ENCODE peak calls at places on chromosomes 11 and 22, in six cellular contexts. K is lower leg skin, X is IMR-90, A is breast epithelium, S is spleen, U is adrenal gland. O is an unnamed sample.

GRCh38 chr22:17513612-17514011 is 49.7 kb upstream of the SLC25A18 start:
- DNase-seq in A (no peak), S (no peak), X (no peak), U (no peak), K (no peak), O (no peak)

GRCh38 chr11:109733245-109733644 is 311.3 kb downstream of the C11orf87 start:
- DNase-seq in A (no peak), U (no peak), X (peak; percentile 52), K (no peak), S (no peak), O (no peak)

GRCh38 chr22:35170716-35171697 is 86.3 kb upstream of the HMGXB4 start:
- DNase-seq in X (no peak), S (no peak), A (no peak), K (no peak), U (no peak), O (no peak)

GRCh38 chr11:118856314-118856713 is 27.4 kb upstream of the CXCR5 start:
- DNase-seq in K (no peak), U (no peak), X (no peak), A (no peak), S (no peak), O (no peak)

GRCh38 chr22:21450320-21450831 is 16.8 kb upstream of the TMEM191C start:
- DNase-seq in U (peak; percentile 17), X (no peak), A (no peak), S (peak; percentile 43), K (peak; percentile 9), O (no peak)

GRCh38 chr22:49519117-49519737 is 308.4 kb downstream of the BRD1 start:
- DNase-seq in S (no peak), X (no peak), A (no peak), U (peak; percentile 28), K (no peak), O (no peak)

GRCh38 chr11:120272303-120272702 is 32.4 kb downstream of the POU2F3 start:
- DNase-seq in X (peak; percentile 69), U (no peak), A (no peak), K (no peak), S (no peak), O (peak; percentile 81)

GRCh38 chr11:4639931-4640330 is 2.7 kb downstream of the OR51D1 start:
- DNase-seq in A (no peak), K (no peak), S (no peak), X (no peak), U (no peak), O (no peak)

GRCh38 chr11:111540114-111540920 is at the start of gene LAYN:
- DNase-seq in S (peak; percentile 82), K (no peak), X (peak; percentile 62), U (peak; percentile 24), A (peak; percentile 55), O (peak; percentile 55)

GRCh38 chr11:134521452-134522289 is 109.6 kb upstream of the B3GAT1 start:
- DNase-seq in X (no peak), K (no peak), U (no peak), A (no peak), S (peak; percentile 51), O (no peak)

GRCh38 chr11:2759228-2760195 is 59.7 kb upstream of the KCNQ1OT1 start:
- DNase-seq in A (no peak), X (no peak), S (peak; percentile 55), U (peak; percentile 21), K (no peak), O (no peak)

GRCh38 chr11:9757809-9758675 is 94.2 kb downstream of the SWAP70 start:
- DNase-seq in U (peak; percentile 88), X (peak; percentile 72), S (peak; percentile 98), K (peak; percentile 83), A (peak; percentile 66), O (peak; percentile 86)

GRCh38 chr22:23514317-23515038 is 65.6 kb downstream of the IGLL1 start:
- DNase-seq in A (no peak), U (no peak), S (no peak), X (no peak), K (no peak), O (no peak)

GRCh38 chr11:14308114-14308896 is 50.7 kb downstream of the RRAS2 start:
- DNase-seq in U (no peak), X (peak; percentile 58), S (no peak), A (no peak), K (no peak), O (peak; percentile 16)

GRCh38 chr11:117199061-117199915 is at the start of gene TAGLN:
- DNase-seq in K (no peak), A (peak; percentile 96), X (peak; percentile 94), S (no peak), U (no peak), O (no peak)

GRCh38 chr11:114988644-114989043 is 310.3 kb downstream of the NXPE2 start:
- DNase-seq in X (no peak), S (no peak), K (no peak), A (no peak), U (no peak), O (no peak)

GRCh38 chr11:119599864-119600593 is 129.0 kb downstream of the NECTIN1 start:
- DNase-seq in K (no peak), X (peak; percentile 15), A (no peak), U (no peak), S (no peak), O (no peak)

GRCh38 chr11:116853461-116854073 is 16.1 kb upstream of the APOA1 start:
- DNase-seq in X (peak; percentile 96), K (no peak), U (no peak), S (no peak), A (no peak), O (peak; percentile 66)

GRCh38 chr22:49141761-49142160 is 685.9 kb downstream of the BRD1 start:
- DNase-seq in X (no peak), K (no peak), A (no peak), S (no peak), U (no peak), O (no peak)

GRCh38 chr11:122192634-122193245 is 76.7 kb upstream of the BLID start:
- DNase-seq in A (no peak), S (no peak), K (no peak), X (peak; percentile 62), U (no peak), O (no peak)

GRCh38 chr11:120710354-120711187 is 199.0 kb downstream of the GRIK4 start:
- DNase-seq in K (peak; percentile 35), A (peak; percentile 64), X (peak; percentile 87), S (peak; percentile 71), U (peak; percentile 57), O (peak; percentile 65)

GRCh38 chr11:3929689-3930088 is 74.2 kb downstream of the STIM1 start:
- DNase-seq in A (no peak), X (no peak), K (no peak), U (peak; percentile 31), S (no peak), O (no peak)

GRCh38 chr22:31139866-31140716 is at the start of gene PLA2G3:
- DNase-seq in A (no peak), K (peak; percentile 37), S (no peak), U (no peak), X (peak; percentile 60), O (no peak)

GRCh38 chr11:98260983-98261382 is 759.8 kb upstream of the CNTN5 start:
- DNase-seq in U (no peak), K (no peak), X (no peak), S (no peak), A (no peak), O (no peak)

GRCh38 chr11:132263231-132263630 is 892.8 kb downstream of the NTM start:
- DNase-seq in A (no peak), X (no peak), U (no peak), S (no peak), K (no peak), O (no peak)

GRCh38 chr11:14270690-14271542 is 88.1 kb downstream of the RRAS2 start:
- DNase-seq in U (no peak), A (no peak), X (no peak), K (no peak), S (peak; percentile 58), O (no peak)

GRCh38 chr11:19290356-19290755 is 49.6 kb upstream of the E2F8 start:
- DNase-seq in S (no peak), U (no peak), K (no peak), A (no peak), X (no peak), O (no peak)

GRCh38 chr22:17302616-17303015 is 66.6 kb upstream of the CECR2 start:
- DNase-seq in K (no peak), U (no peak), X (no peak), S (peak; percentile 35), A (no peak), O (no peak)

GRCh38 chr11:3942160-3942955 is 86.9 kb downstream of the STIM1 start:
- DNase-seq in U (no peak), K (no peak), A (no peak), X (no peak), S (no peak), O (no peak)

GRCh38 chr22:40684728-40685127 is 5.4 kb downstream of the MCHR1 start:
- DNase-seq in K (no peak), A (no peak), U (no peak), X (no peak), S (no peak), O (no peak)

GRCh38 chr22:25760294-25760693 is 18.3 kb downstream of the MYO18B start:
- DNase-seq in K (no peak), S (no peak), X (no peak), U (no peak), A (no peak), O (no peak)

GRCh38 chr11:6672006-6672405 is 11.1 kb downstream of the MRPL17 start:
- DNase-seq in A (no peak), K (no peak), U (no peak), S (no peak), X (no peak), O (no peak)

DNA sequence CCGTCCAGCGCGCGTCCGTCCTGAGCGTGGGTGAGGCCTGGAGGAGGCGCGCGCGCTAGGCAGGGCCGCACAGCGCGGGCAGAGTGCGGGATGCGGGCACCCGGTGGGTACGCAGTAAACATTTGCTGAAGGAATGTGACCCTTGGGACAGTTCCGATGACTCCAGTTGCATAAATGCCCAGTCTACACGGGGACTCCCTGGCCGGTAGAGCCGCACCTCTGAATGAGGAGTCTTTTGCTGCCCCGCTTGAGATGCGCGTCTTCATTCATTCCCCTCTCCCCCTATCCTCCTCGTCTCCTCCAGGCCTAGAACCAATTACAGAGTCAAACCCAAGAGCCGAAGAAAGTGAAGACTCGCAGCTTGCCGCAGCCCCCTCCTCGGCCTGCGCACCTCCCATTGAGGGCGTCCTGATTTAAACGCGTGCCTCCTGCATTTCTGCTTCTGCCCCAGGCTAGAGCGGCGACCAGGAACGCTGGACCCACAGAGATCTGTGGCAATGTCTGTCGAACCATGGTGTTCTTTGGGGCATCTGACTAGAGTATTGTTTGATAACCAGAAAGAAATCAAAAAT is 731 bp upstream of the CHKB start:
- DNase-seq in S (peak; percentile 73), X (no peak), U (no peak), A (no peak), K (no peak), O (no peak)
- TF ChIP-seq POLR2A in S (no peak), X (no peak), U (no peak), A (no peak), K (no peak), O (no peak)

GRCh38 chr22:37545703-37546435 is 14.4 kb upstream of the CDC42EP1 start:
- DNase-seq in A (peak; percentile 95), U (peak; percentile 96), X (peak; percentile 90), S (peak; percentile 84), K (peak; percentile 87), O (peak; percentile 69)
- TF ChIP-seq POLR2A in A (peak; percentile 72), U (peak; percentile 85), X (peak; percentile 49), S (no peak), K (no peak), O (peak; percentile 69)

GRCh38 chr11:95247883-95248282 is 16.9 kb upstream of the SESN3 start:
- DNase-seq in A (no peak), X (no peak), S (no peak), K (no peak), U (no peak), O (no peak)
- TF ChIP-seq POLR2A in A (no peak), X (no peak), S (no peak), K (no peak), U (no peak), O (no peak)

GRCh38 chr11:64745219-64745522 is 1.2 kb upstream of the RASGRP2 start:
- DNase-seq in K (peak; percentile 73), U (peak; percentile 68), S (peak; percentile 100), X (no peak), A (peak; percentile 61), O (no peak)
- TF ChIP-seq POLR2A in K (no peak), U (no peak), S (peak; percentile 43), X (no peak), A (no peak), O (no peak)

O was measured in H54.